ENCODE peak calls at places on chromosome 5, in ten cellular contexts. B, G, V, H, C, M, T, R, I and J are unnamed samples.

GRCh38 chr5:103120607-103121200 is 603 bp downstream of the PPIP5K2 start:
- DNase-seq in B (peak; percentile 12), G (peak; percentile 39), V (no peak), H (peak; percentile 21), C (no peak), M (no peak), T (no peak), R (no peak), I (peak; percentile 16), J (peak; percentile 4)

GRCh38 chr5:148887123-148887881 is 60.9 kb downstream of the ADRB2 start:
- DNase-seq in B (no peak), G (no peak), V (no peak), H (no peak), C (no peak), M (no peak), T (no peak), R (no peak), I (no peak), J (no peak)

GRCh38 chr5:72141440-72142271 is 34.4 kb downstream of the MAP1B start:
- DNase-seq in B (no peak), G (no peak), V (no peak), H (no peak), C (no peak), M (no peak), T (no peak), R (no peak), I (no peak), J (no peak)

GRCh38 chr5:22889714-22890113 is 36.6 kb upstream of the CDH12 start:
- DNase-seq in B (no peak), G (peak; percentile 12), V (no peak), H (no peak), C (no peak), M (no peak), T (no peak), R (no peak), I (no peak), J (no peak)

GRCh38 chr5:44909009-44909408 is 100.3 kb downstream of the MRPS30 start:
- DNase-seq in B (no peak), G (no peak), V (no peak), H (no peak), C (no peak), M (no peak), T (no peak), R (no peak), I (no peak), J (no peak)

GRCh38 chr5:14035859-14036440 is 91.5 kb upstream of the DNAH5 start:
- DNase-seq in B (no peak), G (peak; percentile 94), V (peak; percentile 92), H (peak; percentile 12), C (peak; percentile 99), M (no peak), T (no peak), R (peak; percentile 74), I (no peak), J (peak; percentile 59)

GRCh38 chr5:149782018-149782899 is 52.1 kb downstream of the PPARGC1B start:
- DNase-seq in B (no peak), G (no peak), V (no peak), H (peak; percentile 62), C (no peak), M (no peak), T (no peak), R (no peak), I (no peak), J (no peak)

GRCh38 chr5:126002222-126002897 is 420.8 kb upstream of the GRAMD2B start:
- DNase-seq in B (no peak), G (no peak), V (no peak), H (no peak), C (no peak), M (peak; percentile 68), T (no peak), R (no peak), I (no peak), J (peak; percentile 22)

GRCh38 chr5:173291722-173292658 is 36.2 kb downstream of the STC2 start:
- DNase-seq in B (no peak), G (peak; percentile 59), V (no peak), H (no peak), C (no peak), M (no peak), T (no peak), R (no peak), I (no peak), J (no peak)

GRCh38 chr5:54738118-54738972 is 220.8 kb downstream of the SNX18 start:
- DNase-seq in B (no peak), G (no peak), V (no peak), H (peak; percentile 60), C (no peak), M (peak; percentile 77), T (no peak), R (no peak), I (peak; percentile 42), J (no peak)

GRCh38 chr5:151953833-151954232 is 29.2 kb upstream of the GLRA1 start:
- DNase-seq in B (no peak), G (no peak), V (no peak), H (no peak), C (no peak), M (no peak), T (no peak), R (no peak), I (no peak), J (no peak)

GRCh38 chr5:74877624-74878304 is 11.6 kb upstream of the FAM169A start:
- DNase-seq in B (no peak), G (no peak), V (no peak), H (no peak), C (no peak), M (no peak), T (no peak), R (no peak), I (no peak), J (no peak)

GRCh38 chr5:89893546-89893945 is 516.0 kb downstream of the CETN3 start:
- DNase-seq in B (no peak), G (no peak), V (no peak), H (no peak), C (no peak), M (no peak), T (no peak), R (no peak), I (no peak), J (no peak)

GRCh38 chr5:90170231-90170630 is 239.3 kb downstream of the CETN3 start:
- DNase-seq in B (peak; percentile 37), G (no peak), V (no peak), H (no peak), C (no peak), M (no peak), T (no peak), R (no peak), I (no peak), J (no peak)

GRCh38 chr5:59832577-59833301 is 60.8 kb downstream of the PDE4D start:
- DNase-seq in B (no peak), G (no peak), V (no peak), H (no peak), C (no peak), M (no peak), T (no peak), R (no peak), I (no peak), J (no peak)

GRCh38 chr5:143168171-143168681 is 235.3 kb downstream of the NR3C1 start:
- DNase-seq in B (no peak), G (no peak), V (no peak), H (no peak), C (no peak), M (no peak), T (no peak), R (no peak), I (no peak), J (no peak)

GRCh38 chr5:41856644-41857491 is 13.4 kb downstream of the OXCT1 start:
- DNase-seq in B (peak; percentile 51), G (peak; percentile 88), V (peak; percentile 58), H (peak; percentile 26), C (peak; percentile 72), M (no peak), T (no peak), R (no peak), I (peak; percentile 69), J (peak; percentile 64)

DNA sequence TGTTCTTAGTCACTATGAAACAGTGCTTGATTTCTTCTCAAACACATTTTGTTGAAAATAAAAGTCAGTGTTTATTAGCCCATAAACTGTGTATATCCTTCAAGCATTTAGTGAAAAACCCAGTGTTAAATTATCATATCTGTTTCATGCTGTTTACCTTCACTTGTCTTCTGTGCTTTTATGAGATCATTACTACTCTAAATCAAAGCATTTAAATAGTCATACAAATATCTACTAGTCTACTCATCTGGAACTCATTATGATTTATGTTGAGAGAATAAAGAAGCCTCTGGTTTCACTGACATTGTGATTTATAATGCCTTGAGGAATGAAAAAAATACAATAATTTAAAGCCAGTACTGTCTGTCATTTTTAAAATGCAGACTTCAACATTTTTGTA is 366.5 kb downstream of the SLCO4C1 start:
- DNase-seq in B (no peak), G (no peak), V (no peak), H (no peak), C (no peak), M (no peak), T (no peak), R (no peak), I (no peak), J (no peak)
- TF ChIP-seq POLR2AphosphoS5 in B (no peak), G (no peak), V (no peak), H (no peak), C (no peak), M (no peak), T (no peak), R (no peak), I (no peak), J (no peak)

GRCh38 chr5:78269088-78269703 is 25.3 kb downstream of the AP3B1 start:
- DNase-seq in B (no peak), G (peak; percentile 42), V (no peak), H (no peak), C (no peak), M (no peak), T (no peak), R (no peak), I (peak; percentile 15), J (no peak)
- TF ChIP-seq CTCF in B (peak; percentile 65), G (peak; percentile 56), V (peak; percentile 15), H (peak; percentile 45), C (peak; percentile 23), M (peak; percentile 44), T (peak; percentile 52), R (no peak), I (no peak), J (peak; percentile 42)

DNA sequence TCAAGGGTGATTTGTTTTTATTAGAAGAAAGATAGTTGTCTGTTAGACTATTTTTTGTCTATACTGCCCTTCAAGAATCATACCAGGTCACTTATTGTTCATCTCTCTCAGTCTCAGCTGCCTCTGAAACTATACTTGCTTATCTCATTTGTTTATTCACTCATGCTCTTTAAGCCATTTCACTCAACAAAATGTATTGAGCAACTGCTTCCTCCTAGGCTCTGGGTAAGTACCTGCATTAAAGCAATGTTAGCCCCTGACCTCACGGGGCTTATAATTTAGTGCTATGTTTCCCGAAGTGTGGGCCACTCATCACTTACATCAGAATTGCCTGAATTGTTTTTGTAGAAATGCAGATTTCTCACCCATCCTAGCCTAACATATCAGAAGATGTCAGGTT is 100.9 kb downstream of the DPYSL3 start:
- DNase-seq in B (no peak), G (no peak), V (no peak), H (no peak), C (no peak), M (no peak), T (no peak), R (no peak), I (no peak), J (no peak)
- H3K27ac ChIP-seq in B (no peak overlapping the region), G (peak overlapping the region; percentile 29), V (no peak overlapping the region), H (no peak overlapping the region), C (no peak overlapping the region), M (no peak overlapping the region), T (no peak overlapping the region), R (no peak overlapping the region), I (no peak overlapping the region), J (peak overlapping the region; percentile 28)

GRCh38 chr5:177098772-177099152 is 12.0 kb downstream of the FGFR4 start:
- DNase-seq in B (no peak), G (no peak), V (no peak), H (no peak), C (no peak), M (no peak), T (no peak), R (no peak), I (no peak), J (no peak)
- TF ChIP-seq POLR2AphosphoS5 in B (no peak), G (no peak), V (no peak), H (no peak), C (no peak), M (no peak), T (no peak), R (no peak), I (no peak), J (no peak)